ENCODE peak calls at places on chromosome 3, in four cellular contexts. D is HFFc6, A is kidney, E is astrocyte of the spinal cord. M is an unnamed sample.

GRCh38 chr3:14329116-14329830 is 73.1 kb upstream of the SLC6A6 start:
- DNase-seq in D (peak; percentile 38), A (no peak), E (peak; percentile 48), M (no peak)

GRCh38 chr3:101703169-101703568 is 16.7 kb upstream of the RPL24 start:
- DNase-seq in D (no peak), A (no peak), E (no peak), M (no peak)

GRCh38 chr3:12948891-12949711 is 107.7 kb upstream of the RPL32 start:
- DNase-seq in D (peak; percentile 71), A (peak; percentile 66), E (peak; percentile 33), M (no peak)

GRCh38 chr3:142664311-142664710 is 59.5 kb upstream of the TRPC1 start:
- DNase-seq in D (no peak), A (no peak), E (no peak), M (no peak)

GRCh38 chr3:9278085-9278484 is 28.6 kb upstream of the SRGAP3 start:
- DNase-seq in D (no peak), A (no peak), E (no peak), M (no peak)

GRCh38 chr3:197300361-197300760 is 1.9 kb upstream of the DLG1 start:
- DNase-seq in D (no peak), A (no peak), E (no peak), M (no peak)

GRCh38 chr3:181943285-181943684 is 231.6 kb downstream of the SOX2 start:
- DNase-seq in D (no peak), A (no peak), E (no peak), M (no peak)

GRCh38 chr3:189744235-189744634 is 113.0 kb downstream of the TP63 start:
- DNase-seq in D (no peak), A (no peak), E (no peak), M (no peak)

GRCh38 chr3:101303836-101304235 is 16.5 kb downstream of the IMPG2 start:
- DNase-seq in D (no peak), A (no peak), E (no peak), M (no peak)

GRCh38 chr3:128260275-128260674 is 107.0 kb downstream of the EEFSEC start:
- DNase-seq in D (no peak), A (no peak), E (no peak), M (no peak)

GRCh38 chr3:52470920-52471319 is 15.5 kb downstream of the NISCH start:
- DNase-seq in D (no peak), A (no peak), E (no peak), M (no peak)

GRCh38 chr3:196501316-196502064 is 2.1 kb downstream of the RNF168 start:
- DNase-seq in D (peak; percentile 13), A (no peak), E (peak; percentile 44), M (no peak)

GRCh38 chr3:120143676-120144075 is 49.4 kb upstream of the GSK3B start:
- DNase-seq in D (no peak), A (no peak), E (no peak), M (no peak)

GRCh38 chr3:52524258-52524751 is 9.4 kb downstream of the NT5DC2 start:
- DNase-seq in D (no peak), A (peak; percentile 74), E (no peak), M (no peak)

GRCh38 chr3:182382112-182382857 is 411.0 kb upstream of the ATP11B start:
- DNase-seq in D (no peak), A (no peak), E (no peak), M (no peak)

GRCh38 chr3:145182196-145182911 is 978.6 kb downstream of the PLOD2 start:
- DNase-seq in D (no peak), A (no peak), E (peak; percentile 21), M (no peak)

GRCh38 chr3:14016900-14017475 is 107.7 kb downstream of the CHCHD4 start:
- DNase-seq in D (no peak), A (no peak), E (no peak), M (no peak)

GRCh38 chr3:196063456-196063855 is 18.4 kb downstream of the TFRC start:
- DNase-seq in D (no peak), A (no peak), E (no peak), M (no peak)

GRCh38 chr3:186067360-186068242 is 41.3 kb downstream of the ETV5 start:
- DNase-seq in D (no peak), A (no peak), E (no peak), M (no peak)

GRCh38 chr3:11542551-11542950 is 101.2 kb downstream of the VGLL4 start:
- DNase-seq in D (no peak), A (no peak), E (no peak), M (no peak)

GRCh38 chr3:179958759-179959158 is 78.0 kb downstream of the PEX5L start:
- DNase-seq in D (no peak), A (no peak), E (no peak), M (no peak)

GRCh38 chr3:123802007-123802630 is 82.0 kb downstream of the MYLK start:
- DNase-seq in D (no peak), A (no peak), E (no peak), M (no peak)

GRCh38 chr3:127431066-127431465 is 143.2 kb upstream of the PRR20G start:
- DNase-seq in D (no peak), A (no peak), E (no peak), M (no peak)

GRCh38 chr3:128518587-128519490 is 25.8 kb upstream of the GATA2 start:
- DNase-seq in D (no peak), A (no peak), E (no peak), M (no peak)

GRCh38 chr3:110925804-110926203 is 145.8 kb upstream of the NECTIN3 start:
- DNase-seq in D (no peak), A (no peak), E (no peak), M (no peak)

GRCh38 chr3:153026026-153026425 is 136.0 kb upstream of the RAP2B start:
- DNase-seq in D (peak; percentile 43), A (no peak), E (peak; percentile 58), M (no peak)

GRCh38 chr3:183897606-183898384 is 13.1 kb upstream of the PARL start:
- DNase-seq in D (no peak), A (no peak), E (no peak), M (no peak)

GRCh38 chr3:183774631-183775030 is 50.7 kb downstream of the MAP6D1 start:
- DNase-seq in D (peak; percentile 63), A (no peak), E (no peak), M (no peak)

DNA sequence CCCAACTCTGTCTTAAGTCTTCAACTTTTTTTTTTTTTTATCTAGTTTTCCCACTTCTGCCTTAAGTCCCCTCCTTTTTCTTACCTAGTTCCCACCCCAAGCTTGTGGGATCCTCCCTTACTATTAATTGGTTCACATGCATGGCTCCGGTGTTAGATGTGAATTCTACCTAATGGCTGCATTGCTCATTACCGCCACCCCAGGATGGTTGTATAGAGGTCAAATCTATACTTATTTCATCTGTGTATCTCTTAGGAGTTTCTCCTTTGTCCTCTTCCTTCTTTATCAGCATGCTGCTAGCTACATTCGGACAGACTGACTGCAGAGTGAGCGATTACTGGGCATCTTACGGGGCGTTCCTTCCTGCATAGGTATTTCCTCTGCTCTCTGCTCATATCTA is 605.7 kb upstream of the GRM7 start:
- DNase-seq in D (no peak), A (no peak), E (no peak), M (no peak)
- TF ChIP-seq CTCF in D (no peak), A (no peak), E (no peak), M (no peak)

DNA sequence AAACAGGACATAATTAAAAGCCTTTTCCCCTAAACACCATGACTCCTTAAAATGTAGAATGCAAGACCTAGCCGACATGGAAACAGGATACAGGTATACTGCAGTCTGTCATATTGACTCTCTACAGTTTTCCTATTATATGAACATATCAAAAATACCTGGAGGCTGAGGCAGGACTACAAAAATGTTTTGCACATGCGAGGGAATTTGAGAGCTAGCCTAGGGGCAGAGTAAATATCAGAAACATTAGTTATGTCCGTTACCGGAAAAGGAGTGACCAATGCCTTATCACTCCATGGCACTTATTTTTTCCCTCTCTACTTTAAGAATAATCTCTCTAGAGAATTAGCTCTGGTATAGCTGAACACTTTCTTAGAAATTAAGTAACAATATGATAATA is 732.3 kb downstream of the TUSC7 start:
- DNase-seq in D (no peak), A (no peak), E (no peak), M (no peak)
- TF ChIP-seq CTCF in D (no peak), A (no peak), E (no peak), M (no peak)

DNA sequence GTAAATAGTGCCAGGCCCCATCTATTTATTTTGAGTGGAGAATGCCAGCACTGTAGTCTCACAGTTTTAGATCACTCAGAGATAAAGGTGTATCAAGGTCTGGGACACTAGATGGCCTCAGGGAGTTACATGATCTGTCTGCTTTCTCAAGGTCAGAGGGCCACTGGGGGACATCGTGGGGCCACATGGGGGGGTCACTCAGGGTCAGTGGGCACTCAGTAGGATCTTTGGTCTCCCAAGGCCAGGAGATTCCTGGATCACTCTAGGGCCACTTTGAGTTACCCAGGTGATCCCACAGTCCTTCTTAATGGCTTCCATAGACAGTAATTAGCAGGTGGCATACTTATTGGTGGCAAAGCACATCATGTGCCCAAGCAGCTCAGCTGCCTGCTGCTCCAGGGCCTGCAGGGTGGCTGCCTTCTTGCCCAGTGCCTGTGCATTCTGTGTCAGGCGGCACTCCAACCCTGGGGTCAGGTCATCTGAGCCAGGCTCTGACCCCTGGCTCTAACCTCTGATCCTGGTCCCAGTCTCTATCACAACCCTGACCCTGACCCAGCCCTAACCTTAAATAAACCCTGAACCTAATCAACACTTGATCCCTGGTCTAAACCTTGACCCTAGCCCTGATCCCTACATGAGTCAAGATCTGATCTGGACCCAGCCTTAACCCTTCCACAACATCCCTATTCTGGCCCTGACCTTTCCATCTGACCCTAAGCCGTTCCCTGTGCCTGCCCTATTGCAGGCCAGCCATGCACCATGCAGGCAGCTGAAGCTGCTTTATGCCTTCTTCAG is 1.8 kb upstream of the LAMB2 start:
- DNase-seq in D (no peak), A (no peak), E (no peak), M (no peak)
- TF ChIP-seq CTCF in D (no peak), A (no peak), E (no peak), M (peak; percentile 13)

DNA sequence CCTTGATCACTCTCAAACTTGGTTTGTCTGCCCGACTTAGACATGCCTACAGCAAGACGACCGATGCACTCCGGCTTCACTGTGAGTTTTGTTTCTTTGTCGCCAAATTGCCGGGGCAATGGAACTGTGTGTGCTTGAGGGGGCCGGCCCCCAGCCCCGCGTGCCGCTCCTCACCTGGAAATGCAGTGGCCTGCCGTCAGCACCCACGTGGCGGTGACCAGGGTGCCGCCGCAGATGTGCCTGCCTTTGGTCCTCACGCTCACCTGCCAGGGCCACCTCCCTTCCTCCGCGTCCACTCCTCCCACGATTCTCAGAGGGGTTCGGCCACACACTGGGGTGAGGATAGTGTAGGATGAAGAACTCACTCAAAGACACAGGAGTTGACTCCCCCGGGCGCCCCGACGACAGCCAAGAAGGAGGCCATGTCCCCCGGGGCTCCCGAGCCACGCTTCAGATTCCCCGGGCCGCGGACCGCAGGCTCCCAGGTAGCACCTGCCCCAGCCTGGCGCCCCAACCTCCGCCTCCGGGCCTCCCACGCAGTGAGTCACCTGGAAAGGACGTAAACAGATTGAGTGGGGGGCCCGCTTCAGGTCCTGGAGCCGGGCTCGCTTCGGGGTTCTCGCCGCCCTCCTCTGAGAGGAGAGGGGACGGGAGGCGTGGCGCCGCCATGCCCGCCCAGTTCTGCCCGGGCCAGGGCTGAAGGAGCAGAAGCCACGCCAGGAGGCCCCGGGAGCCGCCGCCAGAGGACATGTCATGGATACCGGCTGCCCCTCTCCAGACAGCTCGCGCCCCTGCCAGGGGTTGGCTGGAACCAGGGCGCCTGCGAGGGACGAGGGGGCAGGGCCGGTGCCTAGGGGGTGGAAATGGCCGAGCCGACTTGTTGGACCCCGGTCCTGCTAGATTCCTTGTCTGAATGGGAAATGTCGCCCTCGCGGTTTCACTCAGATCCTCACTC is 29.6 kb downstream of the MYL3 start:
- DNase-seq in D (no peak), A (peak; percentile 76), E (no peak), M (no peak)
- TF ChIP-seq CTCF in D (no peak), A (no peak), E (no peak), M (no peak)

GRCh38 chr3:85821130-85821756 is 862.5 kb downstream of the CADM2 start:
- DNase-seq in D (no peak), A (no peak), E (peak; percentile 14), M (no peak)
- TF ChIP-seq CTCF in D (peak; percentile 41), A (peak; percentile 24), E (peak; percentile 44), M (peak; percentile 79)